ENCODE peak calls at places on chromosomes 4 and X, in seven cellular contexts. C is cardiac septum, J is GM13977, X is GM23248, G is NCI-H2029, M is NCI-H460, T is HCT116. P is an unnamed sample.

GRCh38 chrX:72305286-72306084 is at the start of gene CITED1:
- DNase-seq in C (no peak), J (no peak), X (peak; percentile 39), G (no peak), M (no peak), T (no peak), P (no peak)

GRCh38 chr4:99855677-99856076 is 38.5 kb downstream of the LAMTOR3 start:
- DNase-seq in C (no peak), J (no peak), X (no peak), G (no peak), M (no peak), T (no peak), P (no peak)

GRCh38 chrX:130716822-130717405 is 186.1 kb downstream of the ENOX2 start:
- DNase-seq in C (no peak), J (no peak), X (peak; percentile 16), G (peak; percentile 4), M (no peak), T (no peak), P (no peak)

GRCh38 chrX:100316987-100317386 is 93.1 kb downstream of the PCDH19 start:
- DNase-seq in C (no peak), J (no peak), X (peak; percentile 62), G (no peak), M (no peak), T (no peak), P (no peak)

GRCh38 chr4:94285666-94286065 is 57.0 kb downstream of the HPGDS start:
- DNase-seq in C (no peak), J (no peak), X (no peak), G (no peak), M (no peak), T (no peak), P (no peak)

GRCh38 chrX:24277405-24277804 is 36.5 kb downstream of the SUPT20HL2 start:
- DNase-seq in C (no peak), J (no peak), X (no peak), G (no peak), M (no peak), T (no peak), P (no peak)

GRCh38 chrX:11724122-11725017 is 33.7 kb upstream of the MSL3 start:
- DNase-seq in C (no peak), J (peak; percentile 40), X (peak; percentile 44), G (no peak), M (peak; percentile 19), T (peak; percentile 7), P (peak; percentile 18)

GRCh38 chrX:29662759-29663503 is 552.4 kb upstream of the MAGEB2 start:
- DNase-seq in C (no peak), J (no peak), X (peak; percentile 92), G (no peak), M (peak; percentile 75), T (no peak), P (peak; percentile 71)

GRCh38 chr4:19177616-19178015 is 1074.1 kb upstream of the SLIT2 start:
- DNase-seq in C (no peak), J (no peak), X (no peak), G (no peak), M (no peak), T (no peak), P (no peak)

GRCh38 chr4:183249854-183250253 is 70.2 kb downstream of the CLDN22 start:
- DNase-seq in C (no peak), J (peak; percentile 26), X (peak; percentile 66), G (peak; percentile 26), M (peak; percentile 36), T (no peak), P (peak; percentile 39)

GRCh38 chrX:555589-556220 is 74.9 kb upstream of the SHOX start:
- DNase-seq in C (no peak), J (no peak), X (no peak), G (no peak), M (no peak), T (no peak), P (no peak)

GRCh38 chr4:10089346-10089745 is 27.3 kb downstream of the WDR1 start:
- DNase-seq in C (no peak), J (no peak), X (peak; percentile 39), G (no peak), M (no peak), T (no peak), P (peak; percentile 33)

GRCh38 chr4:4430492-4431195 is 43.7 kb downstream of the NSG1 start:
- DNase-seq in C (no peak), J (peak; percentile 67), X (peak; percentile 98), G (no peak), M (peak; percentile 13), T (peak; percentile 39), P (peak; percentile 48)

GRCh38 chr4:12439633-12440305 is 1011.1 kb upstream of the HS3ST1 start:
- DNase-seq in C (no peak), J (no peak), X (no peak), G (no peak), M (no peak), T (no peak), P (no peak)

GRCh38 chrX:44915361-44915868 is 42.4 kb downstream of the KDM6A start:
- DNase-seq in C (no peak), J (no peak), X (no peak), G (no peak), M (no peak), T (no peak), P (no peak)

GRCh38 chrX:12128017-12128416 is 10.3 kb upstream of the FRMPD4 start:
- DNase-seq in C (no peak), J (no peak), X (no peak), G (no peak), M (no peak), T (no peak), P (no peak)

GRCh38 chr4:113961322-113961698 is 18.1 kb downstream of the ARSJ start:
- DNase-seq in C (no peak), J (no peak), X (peak; percentile 63), G (peak; percentile 22), M (no peak), T (no peak), P (peak; percentile 10)

GRCh38 chrX:23557070-23557469 is 110.2 kb upstream of the PRDX4 start:
- DNase-seq in C (no peak), J (no peak), X (no peak), G (no peak), M (no peak), T (no peak), P (peak; percentile 11)

GRCh38 chr4:142778430-142778829 is 67.7 kb downstream of the INPP4B start:
- DNase-seq in C (no peak), J (no peak), X (peak; percentile 80), G (no peak), M (no peak), T (no peak), P (no peak)

GRCh38 chr4:145299380-145300076 is 119.1 kb upstream of the OTUD4 start:
- DNase-seq in C (no peak), J (peak; percentile 26), X (peak; percentile 98), G (no peak), M (no peak), T (peak; percentile 56), P (no peak)

GRCh38 chr4:139655116-139655515 is 10.5 kb upstream of the MGST2 start:
- DNase-seq in C (no peak), J (no peak), X (peak; percentile 64), G (no peak), M (peak; percentile 43), T (no peak), P (no peak)

GRCh38 chr4:53645108-53645507 is 53.8 kb upstream of the LNX1 start:
- DNase-seq in C (no peak), J (no peak), X (no peak), G (no peak), M (no peak), T (no peak), P (no peak)

GRCh38 chr4:156280726-156281125 is 327.1 kb upstream of the CTSO start:
- DNase-seq in C (no peak), J (no peak), X (no peak), G (no peak), M (no peak), T (no peak), P (no peak)

GRCh38 chr4:3829954-3830773 is 64.0 kb downstream of the ADRA2C start:
- DNase-seq in C (no peak), J (no peak), X (no peak), G (no peak), M (no peak), T (no peak), P (no peak)